ENCODE peak calls at places on chromosomes 1 and 21, in five cellular contexts. One of them, this sample, is unnamed.

GRCh38 chr1:11109361-11109760 is 9.7 kb upstream of the EXOSC10 start:
- DNase-seq in heart right ventricle: no peak
- DNase-seq in tibial nerve: no peak
- DNase-seq in EL: no peak
- DNase-seq in coronary artery: no peak
- DNase-seq in this sample: no peak

GRCh38 chr1:199422206-199422605 is 605.3 kb upstream of the NR5A2 start:
- DNase-seq in heart right ventricle: no peak
- DNase-seq in tibial nerve: no peak
- DNase-seq in EL: peak
- DNase-seq in coronary artery: no peak
- DNase-seq in this sample: no peak

GRCh38 chr21:34092241-34092921 is 19.0 kb downstream of the MRPS6 start:
- DNase-seq in heart right ventricle: no peak
- DNase-seq in tibial nerve: no peak
- DNase-seq in EL: no peak
- DNase-seq in coronary artery: no peak
- DNase-seq in this sample: no peak

GRCh38 chr1:7404046-7404742 is 366.9 kb upstream of the VAMP3 start:
- DNase-seq in heart right ventricle: no peak
- DNase-seq in tibial nerve: no peak
- DNase-seq in EL: no peak
- DNase-seq in coronary artery: peak
- DNase-seq in this sample: no peak

GRCh38 chr1:33182452-33182851 is 609 bp upstream of the TRIM62 start:
- DNase-seq in heart right ventricle: no peak
- DNase-seq in tibial nerve: peak
- DNase-seq in EL: peak
- DNase-seq in coronary artery: no peak
- DNase-seq in this sample: no peak

GRCh38 chr1:54069792-54070548 is 16.6 kb downstream of the TCEANC2 start:
- DNase-seq in heart right ventricle: no peak
- DNase-seq in tibial nerve: no peak
- DNase-seq in EL: peak
- DNase-seq in coronary artery: no peak
- DNase-seq in this sample: no peak

GRCh38 chr1:243791586-243792267 is 58.3 kb downstream of the AKT3 start:
- DNase-seq in heart right ventricle: no peak
- DNase-seq in tibial nerve: peak
- DNase-seq in EL: no peak
- DNase-seq in coronary artery: no peak
- DNase-seq in this sample: no peak

GRCh38 chr1:232943679-232944252 is 6.6 kb upstream of the NTPCR start:
- DNase-seq in heart right ventricle: no peak
- DNase-seq in tibial nerve: no peak
- DNase-seq in EL: no peak
- DNase-seq in coronary artery: no peak
- DNase-seq in this sample: no peak

GRCh38 chr21:43657355-43658093 is 1.8 kb downstream of the HSF2BP start:
- DNase-seq in heart right ventricle: peak
- DNase-seq in tibial nerve: no peak
- DNase-seq in EL: no peak
- DNase-seq in coronary artery: no peak
- DNase-seq in this sample: no peak

GRCh38 chr1:107748529-107748928 is 216.5 kb downstream of the VAV3 start:
- DNase-seq in heart right ventricle: no peak
- DNase-seq in tibial nerve: no peak
- DNase-seq in EL: no peak
- DNase-seq in coronary artery: no peak
- DNase-seq in this sample: no peak

This sample was measured in CD8-positive, alpha-beta T cell.